ENCODE peak calls at places on chromosomes 11 and 22, in six cellular contexts. C is GM19239; Z is stomach; M is CD8-positive, alpha-beta memory T cell; S is D341Med; H is stimulated activated CD8-positive, alpha-beta memory T cell treated with anti-CD3 and anti-CD28 coated beads, Interleukin-12 subunit alpha, Interleukin-12 subunit beta, amount 100 ng/mL, for 1 hour. T is an unnamed sample.

GRCh38 chr11:82523141-82523540 is 210.5 kb downstream of the FAM181B start:
- DNase-seq in S (peak), H (no peak), M (no peak), C (no peak), Z (no peak), T (no peak)

GRCh38 chr22:46328797-46329196 is 6.7 kb upstream of the TRMU start:
- DNase-seq in H (no peak), Z (no peak), C (no peak), M (peak), S (no peak), T (no peak)

GRCh38 chr22:23147632-23148387 is 2.5 kb downstream of the RAB36 start:
- DNase-seq in H (no peak), M (no peak), C (no peak), Z (no peak), S (no peak), T (no peak)

GRCh38 chr11:80899381-80899780 is 1458.6 kb upstream of the TENM4 start:
- DNase-seq in H (no peak), Z (no peak), M (no peak), S (no peak), C (no peak), T (no peak)

GRCh38 chr11:33766085-33766484 is 8.2 kb downstream of the FBXO3 start:
- DNase-seq in Z (no peak), H (no peak), M (no peak), S (no peak), C (no peak), T (no peak)

GRCh38 chr11:46529086-46529905 is 64.5 kb downstream of the AMBRA1 start:
- DNase-seq in H (peak), C (peak), Z (peak), M (peak), S (peak), T (peak)

GRCh38 chr11:16776716-16777115 is 38.3 kb downstream of the C11orf58 start:
- DNase-seq in S (no peak), C (no peak), Z (peak), H (no peak), M (no peak), T (no peak)

GRCh38 chr22:49922926-49923325 is 4.5 kb downstream of the CRELD2 start:
- DNase-seq in S (no peak), Z (no peak), M (no peak), C (no peak), H (no peak), T (no peak)

GRCh38 chr11:79076526-79077115 is 364.2 kb downstream of the TENM4 start:
- DNase-seq in Z (peak), C (no peak), H (no peak), S (no peak), M (no peak), T (no peak)

GRCh38 chr11:113106507-113106906 is 145.3 kb downstream of the NCAM1 start:
- DNase-seq in H (no peak), Z (no peak), C (no peak), M (no peak), S (no peak), T (no peak)

GRCh38 chr11:19903620-19904069 is 191.0 kb downstream of the NAV2 start:
- DNase-seq in H (peak), Z (peak), M (no peak), S (peak), C (peak), T (peak)

GRCh38 chr22:44865193-44866057 is 113.0 kb downstream of the ARHGAP8 start:
- DNase-seq in H (no peak), Z (no peak), C (no peak), S (no peak), M (no peak), T (no peak)

GRCh38 chr11:47204633-47204989 is 10.2 kb upstream of the DDB2 start:
- DNase-seq in Z (no peak), H (no peak), M (no peak), S (no peak), C (no peak), T (no peak)

GRCh38 chr11:12893787-12894672 is 115.1 kb upstream of the RASSF10 start:
- DNase-seq in S (peak), M (no peak), H (peak), Z (peak), C (peak), T (no peak)

GRCh38 chr22:26323013-26323412 is 106.0 kb upstream of the ASPHD2 start:
- DNase-seq in M (no peak), C (no peak), Z (no peak), H (no peak), S (no peak), T (no peak)

GRCh38 chr22:43110927-43111623 is 525 bp downstream of the BIK start:
- DNase-seq in S (peak), Z (peak), H (no peak), C (no peak), M (peak), T (peak)

GRCh38 chr11:45993438-45994064 is 71.1 kb downstream of the LARGE2 start:
- DNase-seq in C (no peak), H (no peak), S (no peak), Z (no peak), M (no peak), T (no peak)

GRCh38 chr11:86182976-86183584 is 61.5 kb upstream of the EED start:
- DNase-seq in C (no peak), Z (peak), M (peak), S (no peak), H (peak), T (no peak)

GRCh38 chr22:23113067-23113846 is 28.5 kb downstream of the RSPH14 start:
- DNase-seq in Z (no peak), S (peak), M (no peak), C (no peak), H (no peak), T (no peak)

GRCh38 chr22:23117890-23118646 is 23.7 kb downstream of the RSPH14 start:
- DNase-seq in M (no peak), S (no peak), Z (no peak), H (no peak), C (no peak), T (no peak)

GRCh38 chr11:62340269-62340901 is 3.1 kb downstream of the ASRGL1 start:
- DNase-seq in H (peak), M (peak), C (no peak), S (peak), Z (peak), T (peak)

GRCh38 chr11:103035656-103036434 is 56.1 kb downstream of the DCUN1D5 start:
- DNase-seq in S (peak), H (peak), Z (no peak), C (peak), M (peak), T (peak)

GRCh38 chr22:49760630-49761571 is 66.8 kb downstream of the BRD1 start:
- DNase-seq in C (peak), Z (peak), H (no peak), S (no peak), M (no peak), T (no peak)

GRCh38 chr11:14974021-14974698 is 2.0 kb upstream of the CALCA start:
- DNase-seq in S (no peak), M (no peak), C (no peak), Z (no peak), H (no peak), T (no peak)

GRCh38 chr11:43360361-43361032 is 1.8 kb downstream of the TTC17 start:
- DNase-seq in S (no peak), C (no peak), Z (no peak), M (no peak), H (no peak), T (no peak)

GRCh38 chr11:44729718-44730117 is 3.0 kb downstream of the TSPAN18 start:
- DNase-seq in H (no peak), C (no peak), M (no peak), Z (no peak), S (no peak), T (no peak)

GRCh38 chr11:78560826-78561484 is 13.7 kb downstream of the NARS2 start:
- DNase-seq in C (no peak), Z (no peak), S (no peak), M (no peak), H (no peak), T (no peak)

GRCh38 chr11:96324912-96325311 is 18.1 kb downstream of the MAML2 start:
- DNase-seq in Z (no peak), C (no peak), H (no peak), S (no peak), M (no peak), T (no peak)

GRCh38 chr11:218815-219593 is 11.5 kb downstream of the RIC8A start:
- DNase-seq in Z (peak), C (no peak), S (no peak), H (no peak), M (no peak), T (no peak)

GRCh38 chr22:20591660-20592310 is 84.4 kb downstream of the MED15 start:
- DNase-seq in M (no peak), Z (peak), H (no peak), C (no peak), S (no peak), T (no peak)

GRCh38 chr22:50570861-50571260 is 7.4 kb downstream of the CPT1B start:
- DNase-seq in H (no peak), C (no peak), Z (no peak), S (no peak), M (no peak), T (no peak)

GRCh38 chr11:113577356-113578163 is 102.4 kb upstream of the DRD2 start:
- DNase-seq in C (no peak), H (no peak), M (no peak), S (peak), Z (peak), T (no peak)

T was measured in memory B cell.